ENCODE peak calls at places on chromosomes 12 and 14, in ten cellular contexts. M, K, B, S, N, Z, G, L, T and J are unnamed samples.

GRCh38 chr12:49131973-49132461 is 822 bp upstream of the TUBA1B start:
- DNase-seq in M (no peak), K (no peak), B (no peak), S (no peak), N (no peak), Z (no peak), G (peak), L (no peak), T (no peak), J (no peak)

GRCh38 chr14:102955636-102956035 is 33.2 kb downstream of the AMN start:
- DNase-seq in M (no peak), K (no peak), B (no peak), S (no peak), N (no peak), Z (no peak), G (no peak), L (no peak), T (no peak), J (no peak)

GRCh38 chr12:57553343-57554202 is 3.7 kb downstream of the KIF5A start:
- DNase-seq in M (no peak), K (no peak), B (no peak), S (no peak), N (no peak), Z (no peak), G (no peak), L (no peak), T (no peak), J (no peak)

GRCh38 chr14:50018236-50019210 is 97.8 kb downstream of the VCPKMT start:
- DNase-seq in M (peak), K (peak), B (peak), S (peak), N (no peak), Z (no peak), G (no peak), L (peak), T (no peak), J (no peak)

GRCh38 chr12:68292157-68292940 is 38.9 kb upstream of the IL22 start:
- DNase-seq in M (no peak), K (peak), B (no peak), S (no peak), N (no peak), Z (no peak), G (no peak), L (no peak), T (no peak), J (no peak)

GRCh38 chr12:110316861-110317260 is 35.8 kb downstream of the ATP2A2 start:
- DNase-seq in M (no peak), K (no peak), B (no peak), S (no peak), N (no peak), Z (no peak), G (peak), L (no peak), T (no peak), J (peak)

GRCh38 chr12:124919646-124920352 is 5.3 kb upstream of the UBC start:
- DNase-seq in M (no peak), K (no peak), B (peak), S (no peak), N (peak), Z (no peak), G (peak), L (peak), T (no peak), J (peak)

GRCh38 chr14:47044841-47045240 is 393.3 kb upstream of the RPL10L start:
- DNase-seq in M (no peak), K (no peak), B (no peak), S (no peak), N (no peak), Z (peak), G (no peak), L (no peak), T (no peak), J (no peak)

GRCh38 chr12:51926718-51927117 is 19.4 kb downstream of the ACVRL1 start:
- DNase-seq in M (no peak), K (peak), B (peak), S (no peak), N (peak), Z (peak), G (peak), L (peak), T (no peak), J (peak)

GRCh38 chr14:33317675-33318074 is 379.0 kb downstream of the NPAS3 start:
- DNase-seq in M (no peak), K (no peak), B (no peak), S (no peak), N (no peak), Z (no peak), G (no peak), L (no peak), T (no peak), J (no peak)

GRCh38 chr14:63027719-63028118 is 17.5 kb downstream of the KCNH5 start:
- DNase-seq in M (no peak), K (no peak), B (no peak), S (no peak), N (no peak), Z (no peak), G (no peak), L (no peak), T (no peak), J (no peak)

GRCh38 chr14:90416649-90417237 is 19.9 kb downstream of the CALM1 start:
- DNase-seq in M (no peak), K (no peak), B (no peak), S (no peak), N (no peak), Z (no peak), G (peak), L (no peak), T (no peak), J (no peak)

GRCh38 chr12:4588916-4589315 is 26.9 kb downstream of the DYRK4 start:
- DNase-seq in M (no peak), K (no peak), B (no peak), S (no peak), N (no peak), Z (no peak), G (no peak), L (no peak), T (no peak), J (no peak)

GRCh38 chr12:82848846-82849245 is 162.1 kb downstream of the TMTC2 start:
- DNase-seq in M (no peak), K (no peak), B (no peak), S (no peak), N (no peak), Z (no peak), G (no peak), L (no peak), T (no peak), J (no peak)

GRCh38 chr12:20372326-20373097 is 4.2 kb downstream of the PDE3A start:
- DNase-seq in M (no peak), K (no peak), B (no peak), S (no peak), N (no peak), Z (no peak), G (no peak), L (no peak), T (no peak), J (no peak)

GRCh38 chr12:62562892-62563291 is 96.3 kb downstream of the MON2 start:
- DNase-seq in M (no peak), K (no peak), B (no peak), S (no peak), N (no peak), Z (no peak), G (peak), L (no peak), T (no peak), J (no peak)

GRCh38 chr12:118299791-118300460 is 72.8 kb downstream of the TAOK3 start:
- DNase-seq in M (no peak), K (no peak), B (no peak), S (no peak), N (no peak), Z (no peak), G (no peak), L (no peak), T (no peak), J (no peak)

GRCh38 chr12:49244161-49244560 is 20.7 kb upstream of the TUBA1C start:
- DNase-seq in M (no peak), K (no peak), B (no peak), S (no peak), N (no peak), Z (no peak), G (peak), L (no peak), T (no peak), J (no peak)

GRCh38 chr14:74763803-74764531 is 851 bp downstream of the YLPM1 start:
- DNase-seq in M (peak), K (peak), B (no peak), S (peak), N (peak), Z (no peak), G (no peak), L (peak), T (no peak), J (peak)

GRCh38 chr12:124715121-124715990 is 147.9 kb upstream of the NCOR2 start:
- DNase-seq in M (no peak), K (no peak), B (peak), S (no peak), N (no peak), Z (no peak), G (no peak), L (peak), T (no peak), J (no peak)

GRCh38 chr12:94260017-94260416 is 111.6 kb downstream of the PLXNC1 start:
- DNase-seq in M (no peak), K (no peak), B (no peak), S (no peak), N (no peak), Z (no peak), G (no peak), L (no peak), T (no peak), J (no peak)

GRCh38 chr14:25607095-25607657 is 557.2 kb upstream of the STXBP6 start:
- DNase-seq in M (no peak), K (no peak), B (no peak), S (no peak), N (no peak), Z (no peak), G (no peak), L (no peak), T (no peak), J (no peak)

GRCh38 chr14:93683241-93683640 is 105.0 kb downstream of the PRIMA1 start:
- DNase-seq in M (no peak), K (no peak), B (peak), S (no peak), N (peak), Z (peak), G (no peak), L (no peak), T (no peak), J (peak)

GRCh38 chr12:92827836-92828431 is 101.2 kb downstream of the EEA1 start:
- DNase-seq in M (no peak), K (no peak), B (peak), S (no peak), N (peak), Z (peak), G (peak), L (peak), T (no peak), J (peak)

GRCh38 chr12:4379410-4379809 is at the start of gene FGF23:
- DNase-seq in M (no peak), K (no peak), B (no peak), S (peak), N (no peak), Z (peak), G (peak), L (peak), T (no peak), J (no peak)

GRCh38 chr12:131249291-131250027 is 295.8 kb downstream of the ADGRD1 start:
- DNase-seq in M (peak), K (no peak), B (peak), S (no peak), N (no peak), Z (no peak), G (no peak), L (no peak), T (no peak), J (no peak)

GRCh38 chr12:64742371-64742770 is 16.8 kb downstream of the GNS start:
- DNase-seq in M (no peak), K (no peak), B (no peak), S (no peak), N (no peak), Z (no peak), G (no peak), L (no peak), T (no peak), J (no peak)

GRCh38 chr14:103641181-103641580 is 12.2 kb downstream of the KLC1 start:
- DNase-seq in M (no peak), K (no peak), B (no peak), S (no peak), N (no peak), Z (no peak), G (no peak), L (no peak), T (no peak), J (no peak)

GRCh38 chr14:41607966-41608663 is 1.4 kb downstream of the LRFN5 start:
- DNase-seq in M (no peak), K (no peak), B (no peak), S (no peak), N (no peak), Z (peak), G (no peak), L (no peak), T (no peak), J (no peak)

GRCh38 chr12:31742891-31743290 is 14.1 kb upstream of the AMN1 start:
- DNase-seq in M (no peak), K (no peak), B (no peak), S (no peak), N (no peak), Z (no peak), G (no peak), L (no peak), T (no peak), J (peak)

GRCh38 chr12:120497524-120498150 is 1.7 kb downstream of the DYNLL1 start:
- DNase-seq in M (no peak), K (no peak), B (no peak), S (no peak), N (no peak), Z (no peak), G (no peak), L (no peak), T (no peak), J (no peak)

GRCh38 chr12:65335021-65335714 is 56.7 kb downstream of the MSRB3 start:
- DNase-seq in M (no peak), K (no peak), B (peak), S (peak), N (no peak), Z (no peak), G (peak), L (no peak), T (no peak), J (no peak)

GRCh38 chr12:41514050-41514449 is 325.9 kb downstream of the PDZRN4 start:
- DNase-seq in M (no peak), K (no peak), B (no peak), S (no peak), N (no peak), Z (no peak), G (no peak), L (no peak), T (no peak), J (no peak)

GRCh38 chr14:35973770-35974169 is 147.6 kb downstream of the BRMS1L start:
- DNase-seq in M (no peak), K (no peak), B (no peak), S (no peak), N (no peak), Z (no peak), G (no peak), L (no peak), T (no peak), J (no peak)

GRCh38 chr12:105170139-105170538 is 62.6 kb downstream of the WASHC4 start:
- DNase-seq in M (no peak), K (no peak), B (no peak), S (no peak), N (no peak), Z (no peak), G (no peak), L (no peak), T (no peak), J (no peak)

DNA sequence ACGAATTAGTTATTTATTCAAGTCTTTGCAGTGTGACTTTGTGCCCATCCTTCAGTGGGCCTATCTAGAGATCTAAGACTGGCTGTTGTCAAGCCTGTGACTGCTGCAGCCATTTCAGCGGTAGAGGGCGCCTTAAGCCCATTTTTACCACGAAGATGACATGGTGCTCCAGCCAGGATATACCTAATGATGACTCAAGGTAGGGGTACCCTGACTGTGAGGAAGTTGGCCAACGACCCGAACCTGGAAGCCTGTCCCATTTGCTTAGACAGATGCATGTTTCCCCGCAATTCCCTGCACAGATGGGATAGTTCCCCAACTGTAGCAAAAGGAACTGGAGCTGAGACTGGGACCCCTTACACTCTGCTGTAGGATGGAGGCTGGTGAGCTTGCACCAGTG is 41.3 kb downstream of the RAB3IP start:
- DNase-seq in M (no peak), K (no peak), B (peak), S (no peak), N (peak), Z (peak), G (peak), L (no peak), T (no peak), J (no peak)
- TF ChIP-seq CTCF in M (no peak), K (no peak), B (peak), S (no peak), N (no peak), Z (peak), G (peak), L (no peak), T (no peak), J (no peak)

GRCh38 chr14:94805726-94806288 is 35.9 kb upstream of the GSC start:
- DNase-seq in M (peak), K (no peak), B (no peak), S (no peak), N (no peak), Z (no peak), G (peak), L (no peak), T (no peak), J (no peak)
- TF ChIP-seq CTCF in M (no peak), K (no peak), B (no peak), S (no peak), N (no peak), Z (no peak), G (no peak), L (no peak), T (no peak), J (no peak)

DNA sequence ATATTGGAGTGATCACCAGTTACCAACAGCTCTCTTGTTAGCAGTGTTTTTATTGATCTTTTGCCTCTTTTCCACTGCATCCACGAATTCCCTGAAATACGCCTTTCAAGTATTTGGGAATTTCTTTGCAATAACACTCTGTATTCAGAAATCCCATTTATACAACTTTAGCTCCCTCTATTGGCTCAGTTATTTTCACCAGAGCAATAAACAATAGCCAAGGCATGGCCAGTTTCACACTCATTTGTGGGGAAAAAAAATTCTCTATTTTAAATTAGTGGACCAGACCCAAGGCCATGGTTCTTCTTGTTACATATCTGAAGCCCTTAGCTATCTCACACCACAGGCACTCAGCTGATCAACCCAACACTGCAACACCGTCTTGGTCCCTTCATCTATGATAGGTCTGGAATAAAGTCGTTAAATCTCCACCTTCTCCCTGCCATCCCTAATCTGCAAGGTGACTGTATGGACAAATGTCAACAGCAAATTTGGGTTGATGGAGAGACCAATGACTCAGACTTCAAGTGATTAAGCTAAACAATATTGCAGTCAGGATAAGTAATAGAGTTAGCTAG is 92.4 kb upstream of the TMEM260 start:
- DNase-seq in M (no peak), K (no peak), B (peak), S (no peak), N (no peak), Z (no peak), G (peak), L (no peak), T (no peak), J (no peak)
- TF ChIP-seq CTCF in M (peak), K (peak), B (peak), S (peak), N (no peak), Z (no peak), G (peak), L (peak), T (peak), J (no peak)

GRCh38 chr14:75985618-75986438 is at the start of gene IFT43:
- DNase-seq in M (peak), K (peak), B (peak), S (peak), N (peak), Z (peak), G (peak), L (peak), T (peak), J (peak)
- TF ChIP-seq CTCF in M (no peak), K (no peak), B (no peak), S (peak), N (no peak), Z (no peak), G (no peak), L (no peak), T (no peak), J (no peak)

DNA sequence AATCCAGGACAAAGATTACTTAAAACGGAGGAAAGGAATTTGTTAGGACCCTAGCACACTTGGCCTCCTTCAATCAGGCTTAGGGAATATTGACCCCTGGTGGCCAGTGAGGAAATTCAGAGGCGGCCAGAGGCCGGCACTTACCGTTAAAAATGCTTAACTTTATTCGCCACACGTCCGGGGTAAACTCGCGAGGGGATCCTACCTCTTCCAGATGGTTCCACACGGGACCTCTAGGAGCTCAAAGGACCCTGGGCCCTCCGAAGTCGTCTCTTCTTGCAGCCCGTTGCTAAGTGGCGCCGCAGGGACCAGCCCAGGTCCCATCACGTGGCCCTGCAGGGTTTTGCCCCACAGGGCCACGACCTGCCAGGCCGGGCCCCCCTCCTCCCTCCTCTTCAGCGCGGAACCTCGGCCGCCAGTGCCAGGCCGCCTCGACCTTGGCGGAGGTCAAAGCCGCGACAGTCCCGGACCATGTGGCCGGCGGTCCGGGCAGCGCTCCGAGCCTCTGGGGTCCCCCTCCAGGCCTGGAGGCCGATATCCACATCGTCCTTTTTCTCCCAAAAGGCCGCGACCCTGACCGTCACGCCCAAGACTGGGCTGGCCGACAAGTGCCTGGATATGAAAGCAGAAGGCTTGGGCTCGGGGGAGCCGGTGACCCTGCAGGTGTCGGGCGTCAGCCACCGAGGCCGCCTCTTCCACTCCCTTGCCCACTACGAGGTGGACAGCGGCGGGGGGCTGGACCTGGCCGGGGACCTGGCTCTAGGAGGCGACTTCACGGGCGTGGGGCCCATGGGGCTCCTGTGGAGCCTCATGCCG is 11.1 kb upstream of the DNAL1 start:
- DNase-seq in M (peak), K (peak), B (peak), S (peak), N (peak), Z (peak), G (peak), L (peak), T (no peak), J (peak)
- TF ChIP-seq CTCF in M (peak), K (peak), B (peak), S (peak), N (peak), Z (peak), G (peak), L (peak), T (peak), J (peak)

GRCh38 chr14:52829527-52829926 is 38.1 kb upstream of the GNPNAT1 start:
- DNase-seq in M (no peak), K (no peak), B (no peak), S (no peak), N (no peak), Z (no peak), G (no peak), L (no peak), T (no peak), J (no peak)

GRCh38 chr14:52837451-52837850 is 46.0 kb upstream of the GNPNAT1 start:
- DNase-seq in M (no peak), K (no peak), B (no peak), S (no peak), N (no peak), Z (no peak), G (no peak), L (no peak), T (no peak), J (no peak)

GRCh38 chr14:52834440-52834842 is 43.0 kb upstream of the GNPNAT1 start:
- DNase-seq in M (no peak), K (no peak), B (peak), S (no peak), N (no peak), Z (no peak), G (peak), L (no peak), T (no peak), J (no peak)

GRCh38 chr14:52835122-52835903 is 43.9 kb upstream of the GNPNAT1 start:
- DNase-seq in M (no peak), K (no peak), B (peak), S (no peak), N (no peak), Z (no peak), G (peak), L (peak), T (no peak), J (no peak)

GRCh38 chr14:52833891-52834290 is 42.5 kb upstream of the GNPNAT1 start:
- DNase-seq in M (no peak), K (no peak), B (no peak), S (no peak), N (no peak), Z (no peak), G (no peak), L (no peak), T (no peak), J (no peak)
- TF ChIP-seq CTCF in M (no peak), K (no peak), B (no peak), S (no peak), N (no peak), Z (no peak), G (no peak), L (no peak), T (no peak), J (no peak)

GRCh38 chr14:68610251-68610793 is 182.5 kb downstream of the ZFP36L1 start:
- DNase-seq in M (no peak), K (peak), B (no peak), S (no peak), N (no peak), Z (no peak), G (no peak), L (no peak), T (no peak), J (no peak)
- TF ChIP-seq CTCF in M (no peak), K (peak), B (no peak), S (no peak), N (no peak), Z (no peak), G (no peak), L (no peak), T (no peak), J (no peak)